ENCODE peak calls at places on chromosomes 6 and 20, in six cellular contexts. N is H4, X is T-cell, V is fibroblast of the conjunctiva, M is AG04450, B is NCI-H2171 treated with DMSO at 0.1 percent for 48 hours. K is an unnamed sample.

GRCh38 chr6:152380993-152381898 is 255.9 kb downstream of the SYNE1 start:
- DNase-seq in N (peak), B (no peak), M (peak), V (peak), X (no peak), K (no peak)

GRCh38 chr6:70706491-70707123 is 38.9 kb downstream of the SMAP1 start:
- DNase-seq in M (peak), V (peak), B (peak), N (no peak), X (no peak), K (no peak)

GRCh38 chr6:136012198-136012884 is 160.8 kb downstream of the PDE7B start:
- DNase-seq in B (no peak), V (peak), X (no peak), N (no peak), M (peak), K (no peak)

GRCh38 chr20:35269055-35269781 is 8.7 kb downstream of the MMP24OS start:
- DNase-seq in B (peak), M (no peak), V (no peak), X (peak), N (peak), K (no peak)

GRCh38 chr20:9344080-9344920 is 170.1 kb upstream of the LAMP5 start:
- DNase-seq in X (no peak), B (no peak), N (peak), V (peak), M (no peak), K (no peak)

GRCh38 chr20:19015890-19016465 is 196.5 kb upstream of the SLC24A3 start:
- DNase-seq in X (no peak), V (no peak), M (no peak), N (no peak), B (no peak), K (no peak)

GRCh38 chr20:50690979-50691584 is at the start of gene RIPOR3:
- DNase-seq in N (no peak), M (no peak), B (no peak), V (no peak), X (no peak), K (no peak)

GRCh38 chr6:45661667-45662066 is 283.9 kb upstream of the SUPT3H start:
- DNase-seq in V (no peak), N (no peak), M (no peak), B (no peak), X (no peak), K (no peak)

GRCh38 chr6:166798652-166799051 is 157.7 kb downstream of the RNASET2 start:
- DNase-seq in V (no peak), M (no peak), N (no peak), B (no peak), X (no peak), K (no peak)

GRCh38 chr6:124982669-124983068 is 20.4 kb downstream of the RNF217 start:
- DNase-seq in X (no peak), M (no peak), B (no peak), N (no peak), V (no peak), K (no peak)

GRCh38 chr6:52834481-52834880 is 6.1 kb downstream of the GSTA5 start:
- DNase-seq in N (no peak), X (no peak), B (no peak), M (no peak), V (no peak), K (no peak)

GRCh38 chr6:164150221-164150620 is 735.7 kb downstream of the QKI start:
- DNase-seq in M (no peak), X (no peak), N (no peak), V (no peak), B (no peak), K (no peak)

GRCh38 chr6:157022022-157022740 is 245.0 kb downstream of the ARID1B start:
- DNase-seq in M (peak), B (peak), N (peak), X (peak), V (peak), K (no peak)

GRCh38 chr20:8858181-8858794 is 210.6 kb upstream of the PLCB4 start:
- DNase-seq in V (no peak), M (no peak), B (peak), X (no peak), N (no peak), K (no peak)

GRCh38 chr6:88725111-88725711 is 238.2 kb downstream of the RNGTT start:
- DNase-seq in X (no peak), V (no peak), M (peak), B (no peak), N (peak), K (no peak)

GRCh38 chr6:17725083-17725482 is 18.4 kb upstream of the NUP153 start:
- DNase-seq in N (peak), V (no peak), X (no peak), B (peak), M (no peak), K (no peak)

GRCh38 chr20:33740189-33740588 is 8.4 kb downstream of the ZNF341 start:
- DNase-seq in X (no peak), V (no peak), B (no peak), N (no peak), M (no peak), K (no peak)

GRCh38 chr6:74735304-74735703 is 470.5 kb downstream of the COL12A1 start:
- DNase-seq in X (no peak), M (peak), N (peak), V (peak), B (no peak), K (no peak)

GRCh38 chr6:45422541-45423110 is 44.9 kb upstream of the SUPT3H start:
- DNase-seq in M (no peak), V (no peak), X (peak), B (peak), N (peak), K (no peak)

GRCh38 chr20:46894579-46894958 is at the start of gene EYA2:
- DNase-seq in M (no peak), B (peak), X (no peak), V (no peak), N (no peak), K (no peak)

GRCh38 chr6:122008105-122009100 is 391.0 kb upstream of the HSF2 start:
- DNase-seq in N (no peak), M (no peak), B (no peak), X (no peak), V (no peak), K (no peak)

GRCh38 chr20:25546048-25546447 is 39.3 kb downstream of the NINL start:
- DNase-seq in M (no peak), X (no peak), B (no peak), V (no peak), N (no peak), K (no peak)

GRCh38 chr20:1508576-1508975 is 17.4 kb upstream of the SIRPB2 start:
- DNase-seq in X (no peak), N (no peak), B (no peak), M (no peak), V (no peak), K (no peak)

GRCh38 chr6:136956590-136957573 is 34.8 kb downstream of the SLC35D3 start:
- DNase-seq in N (no peak), V (no peak), B (peak), M (no peak), X (no peak), K (no peak)

GRCh38 chr6:169009658-169010057 is 244.0 kb downstream of the THBS2 start:
- DNase-seq in X (no peak), B (no peak), V (no peak), N (no peak), M (no peak), K (no peak)